ENCODE peak calls at places on chromosome 11, in six cellular contexts. V, E, N, K, A and X are unnamed samples.

GRCh38 chr11:86671386-86672006 is 920 bp downstream of the ME3 start:
- DNase-seq in E (peak), V (peak), K (peak), A (peak), N (no peak), X (no peak)

GRCh38 chr11:57340228-57340627 is 2.1 kb downstream of the P2RX3 start:
- DNase-seq in A (no peak), K (peak), E (peak), N (no peak), V (no peak), X (no peak)

GRCh38 chr11:5983443-5983842 is 3.3 kb downstream of the OR52L1 start:
- DNase-seq in K (no peak), V (no peak), E (no peak), N (no peak), A (no peak), X (no peak)

GRCh38 chr11:113806403-113806802 is 26.8 kb downstream of the CLDN25 start:
- DNase-seq in E (peak), A (no peak), V (no peak), K (peak), N (peak), X (peak)

GRCh38 chr11:3808846-3809623 is 675 bp downstream of the PGAP2 start:
- DNase-seq in N (no peak), V (no peak), K (peak), A (no peak), E (peak), X (peak)

GRCh38 chr11:76624515-76625379 is 45.8 kb downstream of the LRRC32 start:
- DNase-seq in A (no peak), E (no peak), N (no peak), V (no peak), K (no peak), X (no peak)

GRCh38 chr11:1915795-1916131 is 3.7 kb upstream of the TNNT3 start:
- DNase-seq in A (no peak), V (no peak), K (no peak), N (no peak), E (no peak), X (no peak)

GRCh38 chr11:96050435-96051182 is 126.7 kb upstream of the MTMR2 start:
- DNase-seq in V (no peak), K (no peak), N (peak), E (peak), A (no peak), X (peak)

GRCh38 chr11:8282621-8283509 is 19.2 kb upstream of the LMO1 start:
- DNase-seq in V (no peak), N (no peak), K (no peak), E (no peak), A (no peak), X (no peak)